ENCODE peak calls at places on chromosomes 13 and 19, in seven cellular contexts. One of them, this sample, is unnamed. For H3K9me3, the result is how much of the 10 kb centered on the place peaks cover.

GRCh38 chr13:91986771-91987515 is 588.5 kb downstream of the GPC5 start:
- DNase-seq in H1: no peak
- DNase-seq in HepG2: no peak
- DNase-seq in GM12878: no peak
- DNase-seq in SK-N-SH: no peak
- DNase-seq in K562: no peak
- DNase-seq in HCT116: no peak
- DNase-seq in this sample: no peak

GRCh38 chr19:57947088-57947418 is 453 bp downstream of the ZNF256 start:
- DNase-seq in K562: no peak
- DNase-seq in HCT116: no peak
- DNase-seq in HepG2: no peak
- DNase-seq in SK-N-SH: no peak
- DNase-seq in GM12878: no peak
- DNase-seq in H1: no peak
- DNase-seq in this sample: no peak

GRCh38 chr13:103030776-103031175 is 35.4 kb downstream of the SLC10A2 start:
- DNase-seq in SK-N-SH: no peak
- DNase-seq in K562: no peak
- DNase-seq in HepG2: no peak
- DNase-seq in HCT116: no peak
- DNase-seq in H1: no peak
- DNase-seq in GM12878: no peak
- DNase-seq in this sample: no peak

GRCh38 chr13:84455143-84455905 is 573.0 kb upstream of the SLITRK1 start:
- DNase-seq in HCT116: no peak
- DNase-seq in H1: no peak
- DNase-seq in HepG2: peak
- DNase-seq in K562: no peak
- DNase-seq in SK-N-SH: peak
- DNase-seq in GM12878: no peak
- DNase-seq in this sample: no peak

GRCh38 chr19:19595171-19595701 is 23.3 kb downstream of the PBX4 start:
- DNase-seq in K562: no peak
- DNase-seq in H1: no peak
- DNase-seq in HepG2: no peak
- DNase-seq in GM12878: no peak
- DNase-seq in SK-N-SH: peak
- DNase-seq in HCT116: no peak
- DNase-seq in this sample: no peak

GRCh38 chr13:39847336-39847735 is 191.9 kb downstream of the COG6 start:
- DNase-seq in HepG2: no peak
- DNase-seq in K562: no peak
- DNase-seq in H1: no peak
- DNase-seq in GM12878: no peak
- DNase-seq in HCT116: no peak
- DNase-seq in SK-N-SH: no peak
- DNase-seq in this sample: no peak

GRCh38 chr13:29021311-29021710 is 201.2 kb downstream of the MTUS2 start:
- DNase-seq in HCT116: no peak
- DNase-seq in K562: no peak
- DNase-seq in SK-N-SH: no peak
- DNase-seq in HepG2: no peak
- DNase-seq in GM12878: no peak
- DNase-seq in H1: no peak
- DNase-seq in this sample: no peak

GRCh38 chr19:28324275-28325060 is 888.5 kb downstream of the UQCRFS1 start:
- DNase-seq in HCT116: no peak
- DNase-seq in SK-N-SH: no peak
- DNase-seq in GM12878: no peak
- DNase-seq in HepG2: no peak
- DNase-seq in H1: no peak
- DNase-seq in K562: no peak
- DNase-seq in this sample: no peak

GRCh38 chr19:55224038-55224665 is 4.4 kb downstream of the TMEM86B start:
- DNase-seq in GM12878: no peak
- DNase-seq in HCT116: no peak
- DNase-seq in K562: no peak
- DNase-seq in SK-N-SH: peak
- DNase-seq in HepG2: no peak
- DNase-seq in H1: no peak
- DNase-seq in this sample: no peak

GRCh38 chr19:42198676-42199439 is 18.6 kb downstream of the DEDD2 start:
- DNase-seq in H1: no peak
- DNase-seq in K562: no peak
- DNase-seq in GM12878: peak
- DNase-seq in HepG2: no peak
- DNase-seq in HCT116: no peak
- DNase-seq in SK-N-SH: no peak
- DNase-seq in this sample: no peak

GRCh38 chr19:58304748-58305064 is 471 bp upstream of the ERVK3-1 start:
- DNase-seq in HCT116: no peak
- DNase-seq in K562: no peak
- DNase-seq in GM12878: no peak
- DNase-seq in HepG2: no peak
- DNase-seq in H1: no peak
- DNase-seq in SK-N-SH: no peak
- DNase-seq in this sample: no peak

GRCh38 chr13:36069881-36070366 is 61.3 kb downstream of the DCLK1 start:
- DNase-seq in GM12878: no peak
- DNase-seq in K562: no peak
- DNase-seq in SK-N-SH: no peak
- DNase-seq in HepG2: no peak
- DNase-seq in H1: no peak
- DNase-seq in HCT116: no peak
- DNase-seq in this sample: no peak

GRCh38 chr13:111204438-111205177 is 89.5 kb downstream of the ARHGEF7 start:
- DNase-seq in K562: peak
- DNase-seq in HepG2: peak
- DNase-seq in SK-N-SH: peak
- DNase-seq in H1: peak
- DNase-seq in GM12878: no peak
- DNase-seq in HCT116: no peak
- DNase-seq in this sample: no peak

GRCh38 chr13:80465321-80465720 is 124.4 kb upstream of the SPRY2 start:
- DNase-seq in HCT116: no peak
- DNase-seq in GM12878: no peak
- DNase-seq in K562: no peak
- DNase-seq in SK-N-SH: no peak
- DNase-seq in HepG2: no peak
- DNase-seq in H1: no peak
- DNase-seq in this sample: no peak

GRCh38 chr13:25447396-25447795 is 75.6 kb downstream of the ATP8A2 start:
- DNase-seq in GM12878: no peak
- DNase-seq in K562: no peak
- DNase-seq in HCT116: no peak
- DNase-seq in SK-N-SH: no peak
- DNase-seq in HepG2: no peak
- DNase-seq in H1: no peak
- DNase-seq in this sample: no peak

GRCh38 chr19:36169084-36169760 is 17.0 kb upstream of the COX7A1 start:
- DNase-seq in SK-N-SH: no peak
- DNase-seq in GM12878: no peak
- DNase-seq in HepG2: no peak
- DNase-seq in K562: no peak
- DNase-seq in H1: no peak
- DNase-seq in HCT116: no peak
- DNase-seq in this sample: no peak

GRCh38 chr13:24307211-24308067 is 1.9 kb upstream of the C1QTNF9 start:
- DNase-seq in K562: no peak
- DNase-seq in GM12878: no peak
- DNase-seq in HepG2: peak
- DNase-seq in H1: no peak
- DNase-seq in HCT116: no peak
- DNase-seq in SK-N-SH: no peak
- DNase-seq in this sample: no peak

GRCh38 chr19:8965887-8966286 is 44.3 kb downstream of the MUC16 start:
- DNase-seq in SK-N-SH: no peak
- DNase-seq in HCT116: no peak
- DNase-seq in HepG2: no peak
- DNase-seq in GM12878: no peak
- DNase-seq in K562: peak
- DNase-seq in H1: no peak
- DNase-seq in this sample: no peak

GRCh38 chr13:25493930-25494707 is 122.3 kb downstream of the ATP8A2 start:
- DNase-seq in SK-N-SH: no peak
- DNase-seq in HCT116: no peak
- DNase-seq in HepG2: no peak
- DNase-seq in H1: no peak
- DNase-seq in K562: no peak
- DNase-seq in GM12878: no peak
- DNase-seq in this sample: no peak

GRCh38 chr13:43374621-43375020 is 351.2 kb downstream of the DNAJC15 start:
- DNase-seq in H1: no peak
- DNase-seq in K562: no peak
- DNase-seq in GM12878: no peak
- DNase-seq in HCT116: no peak
- DNase-seq in HepG2: no peak
- DNase-seq in SK-N-SH: no peak
- DNase-seq in this sample: no peak

GRCh38 chr13:25775986-25776385 is 275.8 kb downstream of the SHISA2 start:
- DNase-seq in H1: no peak
- DNase-seq in GM12878: no peak
- DNase-seq in SK-N-SH: no peak
- DNase-seq in K562: no peak
- DNase-seq in HepG2: no peak
- DNase-seq in HCT116: no peak
- DNase-seq in this sample: no peak

GRCh38 chr19:40659116-40659515 is 31.3 kb downstream of the NUMBL start:
- DNase-seq in GM12878: no peak
- DNase-seq in SK-N-SH: no peak
- DNase-seq in HCT116: no peak
- DNase-seq in HepG2: no peak
- DNase-seq in K562: no peak
- DNase-seq in H1: no peak
- DNase-seq in this sample: no peak

GRCh38 chr19:6767357-6768235 is at the start of gene SH2D3A:
- DNase-seq in K562: peak
- DNase-seq in SK-N-SH: peak
- DNase-seq in H1: peak
- DNase-seq in GM12878: peak
- DNase-seq in HCT116: peak
- DNase-seq in HepG2: peak
- DNase-seq in this sample: peak

GRCh38 chr19:40687525-40688016 is 2.9 kb downstream of the NUMBL start:
- DNase-seq in K562: peak
- DNase-seq in GM12878: peak
- DNase-seq in H1: no peak
- DNase-seq in HepG2: no peak
- DNase-seq in HCT116: no peak
- DNase-seq in SK-N-SH: no peak
- DNase-seq in this sample: no peak

GRCh38 chr13:41315466-41316047 is 4.5 kb downstream of the NAA16 start:
- DNase-seq in HCT116: no peak
- DNase-seq in GM12878: no peak
- DNase-seq in H1: no peak
- DNase-seq in HepG2: no peak
- DNase-seq in SK-N-SH: no peak
- DNase-seq in K562: no peak
- DNase-seq in this sample: no peak
- TF ChIP-seq YY1 in HCT116: no peak
- TF ChIP-seq YY1 in GM12878: no peak
- TF ChIP-seq YY1 in H1: no peak
- TF ChIP-seq YY1 in HepG2: no peak
- TF ChIP-seq YY1 in SK-N-SH: no peak
- TF ChIP-seq YY1 in K562: no peak
- TF ChIP-seq YY1 in this sample: no peak

GRCh38 chr13:69292789-69293425 is 814.7 kb upstream of the ATXN8OS start:
- DNase-seq in GM12878: no peak
- DNase-seq in K562: no peak
- DNase-seq in H1: no peak
- DNase-seq in HepG2: no peak
- DNase-seq in HCT116: no peak
- DNase-seq in SK-N-SH: no peak
- DNase-seq in this sample: no peak

GRCh38 chr13:69291292-69291906 is 816.2 kb upstream of the ATXN8OS start:
- DNase-seq in GM12878: no peak
- DNase-seq in HCT116: no peak
- DNase-seq in K562: peak
- DNase-seq in H1: no peak
- DNase-seq in HepG2: no peak
- DNase-seq in SK-N-SH: no peak
- DNase-seq in this sample: no peak

DNA sequence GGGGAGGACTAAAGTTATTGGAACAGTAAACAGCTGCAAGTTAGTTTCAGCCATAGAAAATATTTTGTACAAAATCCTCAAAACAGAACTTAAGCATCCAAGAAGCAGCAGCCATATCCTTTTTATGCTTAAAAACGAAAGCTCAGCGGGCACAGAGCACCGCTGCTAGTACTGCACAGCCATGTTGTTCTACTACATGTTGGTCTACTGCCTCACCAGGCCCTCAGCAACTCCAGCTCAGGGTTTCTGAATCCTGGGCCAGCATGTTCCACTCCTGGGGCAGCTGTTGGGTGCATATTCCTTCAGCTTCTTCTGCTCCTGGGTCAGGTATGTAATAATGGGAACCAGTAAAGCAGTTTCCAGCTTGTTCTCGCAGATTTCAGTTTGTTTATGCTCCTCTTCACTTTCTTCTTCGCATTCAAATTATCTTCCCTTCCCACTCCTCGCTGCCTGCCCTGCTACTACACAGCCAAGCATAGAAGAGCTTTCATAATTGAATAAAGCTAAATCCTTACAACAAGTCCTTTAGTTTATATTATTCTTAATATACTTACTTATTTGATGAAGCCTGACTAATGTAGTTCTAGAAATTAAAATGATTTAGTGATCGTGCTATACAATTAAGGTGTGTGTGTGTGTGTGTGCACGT is 820.5 kb upstream of the ATXN8OS start:
- DNase-seq in GM12878: no peak
- DNase-seq in HepG2: no peak
- DNase-seq in SK-N-SH: no peak
- DNase-seq in K562: no peak
- DNase-seq in H1: no peak
- DNase-seq in HCT116: no peak
- DNase-seq in this sample: no peak
- H3K4me3 ChIP-seq in GM12878: no peak
- H3K4me3 ChIP-seq in HepG2: no peak
- H3K4me3 ChIP-seq in SK-N-SH: no peak
- H3K4me3 ChIP-seq in K562: no peak
- H3K4me3 ChIP-seq in H1: no peak
- H3K4me3 ChIP-seq in HCT116: no peak
- H3K4me3 ChIP-seq in this sample: no peak

GRCh38 chr19:43908659-43909058 is 26.4 kb downstream of the ZNF45 start:
- DNase-seq in HCT116: no peak
- DNase-seq in H1: no peak
- DNase-seq in GM12878: no peak
- DNase-seq in SK-N-SH: no peak
- DNase-seq in HepG2: no peak
- DNase-seq in K562: no peak
- DNase-seq in this sample: no peak
- H3K9me3 ChIP-seq in HCT116: under half
- H3K9me3 ChIP-seq in H1: under half
- H3K9me3 ChIP-seq in GM12878: under half
- H3K9me3 ChIP-seq in SK-N-SH: under half
- H3K9me3 ChIP-seq in HepG2: half or more
- H3K9me3 ChIP-seq in K562: under half
- H3K9me3 ChIP-seq in this sample: half or more

GRCh38 chr13:19781526-19781925 is 1.2 kb downstream of the PSPC1 start:
- DNase-seq in GM12878: no peak
- DNase-seq in HepG2: no peak
- DNase-seq in HCT116: no peak
- DNase-seq in SK-N-SH: peak
- DNase-seq in K562: peak
- DNase-seq in H1: no peak
- DNase-seq in this sample: no peak

GRCh38 chr13:19782049-19782726 is 557 bp downstream of the PSPC1 start:
- DNase-seq in HepG2: no peak
- DNase-seq in GM12878: no peak
- DNase-seq in K562: peak
- DNase-seq in H1: peak
- DNase-seq in HCT116: no peak
- DNase-seq in SK-N-SH: peak
- DNase-seq in this sample: peak
- TF ChIP-seq YY1 in HepG2: no peak
- TF ChIP-seq YY1 in GM12878: no peak
- TF ChIP-seq YY1 in K562: no peak
- TF ChIP-seq YY1 in H1: no peak
- TF ChIP-seq YY1 in HCT116: no peak
- TF ChIP-seq YY1 in SK-N-SH: no peak
- TF ChIP-seq YY1 in this sample: no peak